ENCODE peak calls at places on chromosome 1, in four cellular contexts. One of them, this sample, is unnamed.

GRCh38 chr1:8584316-8584715 is 233.1 kb downstream of the RERE start:
- DNase-seq in activated T-cell treated with anti-CD3 and anti-CD28 coated beads for 1 hour: no peak
- DNase-seq in stimulated activated CD8-positive, alpha-beta memory T cell treated with anti-CD3 and anti-CD28 coated beads, Interleukin-15, amount 100 ng/mL, for 4 hours: no peak
- DNase-seq in mesenteric fat pad: no peak
- DNase-seq in this sample: no peak

GRCh38 chr1:157151506-157151905 is 13.3 kb upstream of the ETV3 start:
- DNase-seq in mesenteric fat pad: no peak
- DNase-seq in activated T-cell treated with anti-CD3 and anti-CD28 coated beads for 1 hour: no peak
- DNase-seq in stimulated activated CD8-positive, alpha-beta memory T cell treated with anti-CD3 and anti-CD28 coated beads, Interleukin-15, amount 100 ng/mL, for 4 hours: no peak
- DNase-seq in this sample: no peak

GRCh38 chr1:93352376-93352775 is 6.7 kb downstream of the DR1 start:
- DNase-seq in mesenteric fat pad: no peak
- DNase-seq in stimulated activated CD8-positive, alpha-beta memory T cell treated with anti-CD3 and anti-CD28 coated beads, Interleukin-15, amount 100 ng/mL, for 4 hours: no peak
- DNase-seq in activated T-cell treated with anti-CD3 and anti-CD28 coated beads for 1 hour: no peak
- DNase-seq in this sample: no peak

GRCh38 chr1:153984125-153984899 is 1.8 kb downstream of the RAB13 start:
- DNase-seq in mesenteric fat pad: no peak
- DNase-seq in stimulated activated CD8-positive, alpha-beta memory T cell treated with anti-CD3 and anti-CD28 coated beads, Interleukin-15, amount 100 ng/mL, for 4 hours: no peak
- DNase-seq in activated T-cell treated with anti-CD3 and anti-CD28 coated beads for 1 hour: no peak
- DNase-seq in this sample: no peak

GRCh38 chr1:110060034-110060661 is 10.3 kb downstream of the ALX3 start:
- DNase-seq in mesenteric fat pad: no peak
- DNase-seq in activated T-cell treated with anti-CD3 and anti-CD28 coated beads for 1 hour: peak; percentile 73
- DNase-seq in stimulated activated CD8-positive, alpha-beta memory T cell treated with anti-CD3 and anti-CD28 coated beads, Interleukin-15, amount 100 ng/mL, for 4 hours: peak; percentile 28
- DNase-seq in this sample: no peak

GRCh38 chr1:201224671-201225400 is 34.2 kb downstream of the IGFN1 start:
- DNase-seq in activated T-cell treated with anti-CD3 and anti-CD28 coated beads for 1 hour: no peak
- DNase-seq in stimulated activated CD8-positive, alpha-beta memory T cell treated with anti-CD3 and anti-CD28 coated beads, Interleukin-15, amount 100 ng/mL, for 4 hours: no peak
- DNase-seq in mesenteric fat pad: peak; percentile 83
- DNase-seq in this sample: no peak

GRCh38 chr1:52127181-52128175 is 14.4 kb upstream of the ZFYVE9 start:
- DNase-seq in activated T-cell treated with anti-CD3 and anti-CD28 coated beads for 1 hour: no peak
- DNase-seq in mesenteric fat pad: no peak
- DNase-seq in stimulated activated CD8-positive, alpha-beta memory T cell treated with anti-CD3 and anti-CD28 coated beads, Interleukin-15, amount 100 ng/mL, for 4 hours: no peak
- DNase-seq in this sample: no peak

GRCh38 chr1:166869318-166870099 is 6.6 kb downstream of the TADA1 start:
- DNase-seq in activated T-cell treated with anti-CD3 and anti-CD28 coated beads for 1 hour: no peak
- DNase-seq in mesenteric fat pad: no peak
- DNase-seq in stimulated activated CD8-positive, alpha-beta memory T cell treated with anti-CD3 and anti-CD28 coated beads, Interleukin-15, amount 100 ng/mL, for 4 hours: no peak
- DNase-seq in this sample: no peak

GRCh38 chr1:80731241-80731894 is 1069.4 kb upstream of the ADGRL2 start:
- DNase-seq in mesenteric fat pad: no peak
- DNase-seq in stimulated activated CD8-positive, alpha-beta memory T cell treated with anti-CD3 and anti-CD28 coated beads, Interleukin-15, amount 100 ng/mL, for 4 hours: no peak
- DNase-seq in activated T-cell treated with anti-CD3 and anti-CD28 coated beads for 1 hour: no peak
- DNase-seq in this sample: no peak

GRCh38 chr1:62397301-62397700 is 39.5 kb upstream of the USP1 start:
- DNase-seq in activated T-cell treated with anti-CD3 and anti-CD28 coated beads for 1 hour: no peak
- DNase-seq in stimulated activated CD8-positive, alpha-beta memory T cell treated with anti-CD3 and anti-CD28 coated beads, Interleukin-15, amount 100 ng/mL, for 4 hours: no peak
- DNase-seq in mesenteric fat pad: no peak
- DNase-seq in this sample: no peak

GRCh38 chr1:67748630-67749029 is 63.6 kb downstream of the GADD45A start:
- DNase-seq in stimulated activated CD8-positive, alpha-beta memory T cell treated with anti-CD3 and anti-CD28 coated beads, Interleukin-15, amount 100 ng/mL, for 4 hours: no peak
- DNase-seq in activated T-cell treated with anti-CD3 and anti-CD28 coated beads for 1 hour: no peak
- DNase-seq in mesenteric fat pad: no peak
- DNase-seq in this sample: peak; percentile 47

GRCh38 chr1:230328342-230329015 is 97.7 kb downstream of the PGBD5 start:
- DNase-seq in stimulated activated CD8-positive, alpha-beta memory T cell treated with anti-CD3 and anti-CD28 coated beads, Interleukin-15, amount 100 ng/mL, for 4 hours: no peak
- DNase-seq in mesenteric fat pad: no peak
- DNase-seq in activated T-cell treated with anti-CD3 and anti-CD28 coated beads for 1 hour: no peak
- DNase-seq in this sample: no peak

GRCh38 chr1:19123837-19124236 is 86.2 kb downstream of the UBR4 start:
- DNase-seq in mesenteric fat pad: no peak
- DNase-seq in stimulated activated CD8-positive, alpha-beta memory T cell treated with anti-CD3 and anti-CD28 coated beads, Interleukin-15, amount 100 ng/mL, for 4 hours: no peak
- DNase-seq in activated T-cell treated with anti-CD3 and anti-CD28 coated beads for 1 hour: peak; percentile 10
- DNase-seq in this sample: no peak

GRCh38 chr1:67144696-67145095 is 9.9 kb upstream of the C1orf141 start:
- DNase-seq in mesenteric fat pad: no peak
- DNase-seq in activated T-cell treated with anti-CD3 and anti-CD28 coated beads for 1 hour: no peak
- DNase-seq in stimulated activated CD8-positive, alpha-beta memory T cell treated with anti-CD3 and anti-CD28 coated beads, Interleukin-15, amount 100 ng/mL, for 4 hours: no peak
- DNase-seq in this sample: no peak